ENCODE peak calls at places on chromosomes 1 and 21, in five cellular contexts. M is cardiac fibroblast, Z is ovary, O is retinal pigment epithelial cell, D is heart left ventricle. J is an unnamed sample.
A peak's percentile ranks its signal among the peaks of the same experiment; 100 is the strongest.

GRCh38 chr1:18646091-18646775 is 15.6 kb downstream of the PAX7 start:
- DNase-seq in M (no peak), Z (no peak), O (no peak), D (no peak), J (no peak)

GRCh38 chr1:205703072-205703471 is 22.8 kb upstream of the SLC45A3 start:
- DNase-seq in M (no peak), Z (no peak), O (no peak), D (no peak), J (no peak)

GRCh38 chr1:4130096-4130495 is 230.0 kb upstream of the C1orf174 start:
- DNase-seq in M (no peak), Z (no peak), O (no peak), D (no peak), J (no peak)

GRCh38 chr1:214511639-214511998 is 39.8 kb downstream of the PTPN14 start:
- DNase-seq in M (no peak), Z (no peak), O (no peak), D (no peak), J (no peak)

GRCh38 chr21:36461918-36462486 is 17.9 kb downstream of the CLDN14 start:
- DNase-seq in M (no peak), Z (no peak), O (no peak), D (no peak), J (peak; percentile 63)

GRCh38 chr21:26982767-26983166 is 15.9 kb upstream of the ADAMTS5 start:
- DNase-seq in M (peak; percentile 67), Z (no peak), O (no peak), D (no peak), J (peak; percentile 56)

GRCh38 chr1:116572771-116573170 is 1.9 kb upstream of the CD58 start:
- DNase-seq in M (no peak), Z (no peak), O (no peak), D (no peak), J (no peak)

GRCh38 chr1:63951076-63951946 is 177.5 kb downstream of the ROR1 start:
- DNase-seq in M (peak; percentile 85), Z (no peak), O (no peak), D (no peak), J (no peak)

GRCh38 chr1:239930646-239931262 is 160.9 kb upstream of the FMN2 start:
- DNase-seq in M (no peak), Z (no peak), O (peak; percentile 30), D (no peak), J (peak; percentile 69)

GRCh38 chr1:168453056-168453455 is 90.7 kb downstream of the XCL2 start:
- DNase-seq in M (no peak), Z (no peak), O (no peak), D (no peak), J (no peak)

GRCh38 chr1:20551945-20552727 is at the start of gene FAM43B:
- DNase-seq in M (peak; percentile 29), Z (no peak), O (no peak), D (peak; percentile 84), J (no peak)

GRCh38 chr21:45286671-45287437 is 841 bp downstream of the POFUT2 start:
- DNase-seq in M (no peak), Z (peak; percentile 53), O (no peak), D (peak; percentile 19), J (no peak)

GRCh38 chr1:193919827-193920226 is 733.4 kb upstream of the B3GALT2 start:
- DNase-seq in M (no peak), Z (no peak), O (peak; percentile 3), D (no peak), J (no peak)

GRCh38 chr1:37739222-37739621 is 25.7 kb downstream of the EPHA10 start:
- DNase-seq in M (peak; percentile 7), Z (no peak), O (no peak), D (no peak), J (peak; percentile 15)

GRCh38 chr1:69088556-69088955 is 479.2 kb upstream of the LRRC7 start:
- DNase-seq in M (no peak), Z (no peak), O (no peak), D (no peak), J (no peak)

GRCh38 chr1:168082008-168082876 is 54.5 kb downstream of the GPR161 start:
- DNase-seq in M (peak; percentile 90), Z (peak; percentile 70), O (peak; percentile 22), D (peak; percentile 64), J (no peak)

GRCh38 chr1:197958438-197958837 is 41.3 kb downstream of the LHX9 start:
- DNase-seq in M (no peak), Z (no peak), O (no peak), D (no peak), J (no peak)

GRCh38 chr21:38266732-38267131 is 9.9 kb downstream of the KCNJ15 start:
- DNase-seq in M (peak; percentile 83), Z (no peak), O (no peak), D (no peak), J (no peak)

GRCh38 chr1:57254006-57254405 is 169.9 kb downstream of the DAB1 start:
- DNase-seq in M (peak; percentile 9), Z (no peak), O (no peak), D (no peak), J (peak; percentile 22)

GRCh38 chr1:204445860-204446412 is 34.3 kb upstream of the PPP1R15B start:
- DNase-seq in M (peak; percentile 29), Z (no peak), O (no peak), D (no peak), J (no peak)
- TF ChIP-seq CTCF in M (peak; percentile 69), Z (no peak), O (peak; percentile 73), D (no peak), J (peak; percentile 68)

DNA sequence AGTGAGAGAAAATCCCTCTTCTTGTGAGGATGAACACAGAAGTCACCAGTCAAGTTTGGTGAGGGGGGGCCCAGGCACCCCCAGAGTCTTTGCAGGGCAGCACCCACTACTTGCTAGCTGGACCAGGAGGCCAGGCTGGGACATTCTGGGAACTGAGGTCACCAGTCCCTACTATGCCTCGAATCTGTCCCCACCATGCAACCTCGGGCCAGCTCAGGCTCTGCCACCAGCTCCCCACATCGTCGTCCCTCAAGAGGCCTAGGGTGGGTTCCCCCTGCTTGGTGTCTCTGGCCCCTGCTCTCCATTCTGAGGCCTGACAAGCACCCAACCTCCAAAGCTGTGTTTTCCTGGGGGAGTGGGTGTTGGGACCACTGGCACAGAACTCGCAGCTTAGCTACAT is 22.2 kb upstream of the ZNF678 start:
- DNase-seq in M (no peak), Z (peak; percentile 17), O (no peak), D (no peak), J (no peak)
- H3K4me3 ChIP-seq in M (no peak overlapping the region), Z (no peak overlapping the region), O (no peak overlapping the region), D (no peak overlapping the region), J (no peak overlapping the region)

DNA sequence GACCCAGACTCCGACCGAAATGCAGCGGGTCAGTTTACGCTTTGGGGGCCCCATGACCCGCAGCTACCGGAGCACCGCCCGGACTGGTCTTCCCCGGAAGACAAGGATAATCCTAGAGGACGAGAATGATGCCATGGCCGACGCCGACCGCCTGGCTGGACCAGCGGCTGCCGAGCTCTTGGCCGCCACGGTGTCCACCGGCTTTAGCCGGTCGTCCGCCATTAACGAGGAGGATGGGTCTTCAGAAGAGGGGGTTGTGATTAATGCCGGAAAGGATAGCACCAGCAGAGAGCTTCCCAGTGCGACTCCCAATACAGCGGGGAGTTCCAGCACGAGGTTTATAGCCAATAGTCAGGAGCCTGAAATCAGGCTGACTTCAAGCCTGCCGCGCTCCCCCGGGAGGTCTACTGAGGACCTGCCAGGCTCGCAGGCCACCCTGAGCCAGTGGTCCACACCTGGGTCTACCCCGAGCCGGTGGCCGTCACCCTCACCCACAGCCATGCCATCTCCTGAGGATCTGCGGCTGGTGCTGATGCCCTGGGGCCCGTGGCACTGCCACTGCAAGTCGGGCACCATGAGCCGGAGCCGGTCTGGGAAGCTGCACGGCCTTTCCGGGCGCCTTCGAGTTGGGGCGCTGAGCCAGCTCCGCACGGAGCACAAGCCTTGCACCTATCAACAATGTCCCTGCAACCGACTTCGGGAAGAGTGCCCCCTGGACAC is 534 bp downstream of the C1orf56 start:
- DNase-seq in M (peak; percentile 72), Z (peak; percentile 75), O (peak; percentile 39), D (peak; percentile 72), J (no peak)
- TF ChIP-seq CTCF in M (peak; percentile 53), Z (no peak), O (no peak), D (no peak), J (peak; percentile 59)

GRCh38 chr21:14523234-14523633 is 22.9 kb downstream of the SAMSN1 start:
- DNase-seq in M (peak; percentile 50), Z (no peak), O (no peak), D (no peak), J (no peak)

GRCh38 chr21:14526199-14526598 is 19.9 kb downstream of the SAMSN1 start:
- DNase-seq in M (peak; percentile 38), Z (no peak), O (no peak), D (no peak), J (no peak)

GRCh38 chr21:14522689-14523088 is 23.4 kb downstream of the SAMSN1 start:
- DNase-seq in M (no peak), Z (no peak), O (no peak), D (no peak), J (no peak)

GRCh38 chr21:14520535-14520934 is 25.6 kb downstream of the SAMSN1 start:
- DNase-seq in M (no peak), Z (no peak), O (no peak), D (no peak), J (no peak)
- H3K4me3 ChIP-seq in M (no peak overlapping the region), Z (no peak overlapping the region), O (no peak overlapping the region), D (no peak overlapping the region), J (no peak overlapping the region)

DNA sequence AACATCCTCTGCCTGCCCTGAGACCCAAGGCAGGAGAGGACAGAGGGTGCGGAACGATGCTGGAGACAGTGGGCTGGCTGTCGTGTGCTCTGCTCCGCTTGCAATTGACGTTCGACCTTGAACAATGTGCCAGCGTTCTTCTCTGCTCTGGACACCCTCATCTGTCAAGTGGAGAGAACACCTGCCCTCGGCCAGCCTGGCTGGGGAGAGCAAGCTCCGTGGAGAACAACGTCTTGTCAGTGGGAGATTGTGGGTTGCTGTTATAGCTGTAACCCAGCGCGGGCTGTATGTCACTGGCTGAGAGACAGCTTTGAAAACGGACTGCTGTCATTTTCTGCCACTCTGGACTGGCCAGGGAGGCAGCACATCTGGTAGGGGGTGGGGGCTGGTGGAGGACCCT is 14.7 kb downstream of the KIAA1614 start:
- DNase-seq in M (no peak), Z (no peak), O (no peak), D (peak; percentile 56), J (no peak)
- TF ChIP-seq CTCF in M (no peak), Z (no peak), O (no peak), D (no peak), J (no peak)

DNA sequence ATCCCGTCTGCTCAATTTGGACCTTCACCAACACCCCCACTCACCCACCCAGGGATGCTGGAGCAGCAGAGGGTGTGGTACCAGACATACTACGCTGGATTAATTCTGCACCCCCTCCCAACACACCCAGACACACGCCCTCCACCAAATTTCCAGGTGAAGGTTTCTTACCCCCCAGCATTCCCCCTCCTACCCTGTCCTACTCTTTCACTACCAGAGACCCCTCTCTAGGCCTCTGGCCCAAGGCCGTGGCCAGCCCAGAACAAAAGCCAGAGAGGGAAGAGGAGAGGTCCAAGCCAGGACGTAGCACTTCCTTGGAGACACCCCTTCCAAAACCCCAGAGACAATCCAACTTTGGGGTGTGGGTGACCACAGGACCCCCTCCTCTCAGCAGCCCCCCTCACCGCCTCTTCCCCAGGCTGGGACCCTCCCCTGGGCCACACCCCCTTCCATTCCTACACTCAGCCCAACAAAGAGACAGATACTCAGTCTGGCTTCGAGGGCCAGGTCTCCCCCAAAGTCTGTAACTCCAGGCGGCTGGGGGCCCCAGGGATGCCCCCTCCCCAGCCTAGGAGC is 1.6 kb downstream of the MEX3A start:
- DNase-seq in M (no peak), Z (peak; percentile 50), O (no peak), D (no peak), J (no peak)
- H3K4me3 ChIP-seq in M (peak overlapping the region; percentile 79), Z (peak overlapping the region; percentile 81), O (peak overlapping the region; percentile 88), D (no peak overlapping the region), J (peak overlapping the region; percentile 91)

J was measured in epithelial cell of proximal tubule.